ENCODE peak calls at places on chromosomes 12 and 14, in eight cellular contexts. J is Ammon's horn; X is AG04450; H is activated T-cell treated with anti-CD3 and anti-CD28 coated beads, Interleukin-2, amount 50 U/mL, for 48 hours; G is right lobe of liver; W is stomach; C is left ventricle myocardium inferior; T is effector memory CD8-positive, alpha-beta T cell. U is an unnamed sample.

GRCh38 chr12:121279507-121279915 is 17.0 kb downstream of the CAMKK2 start:
- DNase-seq in G (peak; percentile 74), W (no peak), H (no peak), C (peak; percentile 70), J (peak; percentile 49), T (no peak), X (no peak), U (peak; percentile 59)

GRCh38 chr14:50039734-50040400 is 76.5 kb downstream of the VCPKMT start:
- DNase-seq in C (peak; percentile 42), T (no peak), H (peak; percentile 54), J (no peak), X (no peak), W (no peak), G (peak; percentile 74), U (peak; percentile 79)

GRCh38 chr12:52423661-52424503 is 10.3 kb downstream of the KRT75 start:
- DNase-seq in J (no peak), W (no peak), G (no peak), T (no peak), H (no peak), X (no peak), C (no peak), U (no peak)

GRCh38 chr12:47979166-47979565 is 15.8 kb downstream of the TMEM106C start:
- DNase-seq in W (no peak), G (no peak), X (no peak), T (no peak), H (no peak), C (no peak), J (no peak), U (no peak)

GRCh38 chr12:49733219-49734017 is 7.9 kb upstream of the TMBIM6 start:
- DNase-seq in X (no peak), H (no peak), W (no peak), J (no peak), C (no peak), T (no peak), G (no peak), U (no peak)

GRCh38 chr12:52285851-52286530 is 5.3 kb downstream of the KRT81 start:
- DNase-seq in J (no peak), W (peak; percentile 24), C (no peak), T (no peak), X (no peak), G (no peak), H (peak; percentile 5), U (no peak)

GRCh38 chr14:29846339-29847129 is 81.1 kb downstream of the PRKD1 start:
- DNase-seq in J (no peak), H (no peak), C (no peak), T (no peak), G (no peak), W (no peak), X (peak; percentile 8), U (no peak)

GRCh38 chr14:24212924-24213865 is at the start of gene CHMP4A:
- DNase-seq in W (peak; percentile 94), T (peak; percentile 97), G (peak; percentile 90), J (peak; percentile 98), H (peak; percentile 96), C (peak; percentile 97), X (peak; percentile 95), U (peak; percentile 99)

GRCh38 chr14:95516554-95517209 is at the start of gene SYNE3:
- DNase-seq in J (no peak), G (peak; percentile 79), T (peak; percentile 44), W (peak; percentile 66), X (no peak), H (peak; percentile 71), C (peak; percentile 78), U (no peak)

GRCh38 chr12:124904306-124905098 is 9.9 kb downstream of the UBC start:
- DNase-seq in T (no peak), H (no peak), W (peak; percentile 80), X (no peak), C (peak; percentile 83), G (peak; percentile 84), J (peak; percentile 95), U (peak; percentile 95)

GRCh38 chr12:10652192-10652591 is 21.7 kb downstream of the STYK1 start:
- DNase-seq in J (no peak), G (no peak), T (no peak), X (no peak), C (no peak), W (no peak), H (no peak), U (no peak)

GRCh38 chr12:38669530-38669929 is 235.9 kb downstream of the CPNE8 start:
- DNase-seq in W (no peak), J (peak; percentile 7), G (no peak), X (no peak), C (no peak), T (no peak), H (no peak), U (peak; percentile 69)

GRCh38 chr14:35046751-35047536 is 872 bp downstream of the FAM177A1 start:
- DNase-seq in H (no peak), T (peak; percentile 4), X (no peak), W (peak; percentile 58), C (no peak), G (peak; percentile 70), J (no peak), U (no peak)

GRCh38 chr14:39212034-39212433 is 21.7 kb upstream of the MIA2 start:
- DNase-seq in W (no peak), C (no peak), T (no peak), G (no peak), X (no peak), J (no peak), H (no peak), U (peak; percentile 40)

GRCh38 chr12:52203126-52203921 is 11.5 kb upstream of the KRT80 start:
- DNase-seq in X (no peak), H (peak; percentile 30), W (peak; percentile 36), T (no peak), C (peak; percentile 42), J (peak; percentile 82), G (no peak), U (peak; percentile 80)